ENCODE peak calls at places on chromosomes 6 and 20, in six cellular contexts. J is B cell, R is HTR-8/SVneo, V is PC-9, B is GOT3, P is Kasumi-1. M is an unnamed sample.
A peak's percentile ranks its signal among the peaks of the same experiment; 100 is the strongest.

GRCh38 chr20:8020314-8021079 is 936 bp upstream of the TMX4 start:
- DNase-seq in J (peak; percentile 61), R (no peak), V (peak; percentile 72), B (no peak), P (no peak), M (peak; percentile 20)

GRCh38 chr20:63738687-63739128 is 868 bp upstream of the SLC2A4RG start:
- DNase-seq in J (no peak), R (no peak), V (no peak), B (no peak), P (no peak), M (peak; percentile 29)

GRCh38 chr6:138680085-138680484 is 93.5 kb upstream of the CCDC28A start:
- DNase-seq in J (no peak), R (no peak), V (no peak), B (no peak), P (no peak), M (no peak)

GRCh38 chr20:17471606-17472187 is 59.5 kb downstream of the BFSP1 start:
- DNase-seq in J (no peak), R (no peak), V (no peak), B (no peak), P (no peak), M (no peak)

GRCh38 chr6:34273242-34273805 is 24.5 kb upstream of the SMIM29 start:
- DNase-seq in J (no peak), R (peak; percentile 19), V (no peak), B (no peak), P (peak; percentile 97), M (peak; percentile 55)

GRCh38 chr6:25395731-25396130 is 116.6 kb downstream of the CARMIL1 start:
- DNase-seq in J (no peak), R (no peak), V (no peak), B (no peak), P (no peak), M (no peak)

GRCh38 chr6:83853968-83854501 is 875 bp downstream of the RIPPLY2 start:
- DNase-seq in J (no peak), R (no peak), V (no peak), B (no peak), P (no peak), M (no peak)

GRCh38 chr20:57871237-57871632 is 161.4 kb upstream of the PMEPA1 start:
- DNase-seq in J (no peak), R (no peak), V (no peak), B (no peak), P (no peak), M (no peak)

GRCh38 chr20:24991897-24992419 is 593 bp downstream of the APMAP start:
- DNase-seq in J (no peak), R (peak; percentile 17), V (no peak), B (no peak), P (no peak), M (peak; percentile 20)

GRCh38 chr6:1082040-1082935 is 229.6 kb upstream of the FOXQ1 start:
- DNase-seq in J (no peak), R (peak; percentile 25), V (peak; percentile 51), B (no peak), P (no peak), M (peak; percentile 65)

GRCh38 chr20:3714092-3714491 is 1.7 kb upstream of the SIGLEC1 start:
- DNase-seq in J (no peak), R (no peak), V (no peak), B (no peak), P (no peak), M (no peak)

GRCh38 chr6:28522594-28523557 is 2.8 kb upstream of the GPX5 start:
- DNase-seq in J (no peak), R (no peak), V (no peak), B (no peak), P (peak; percentile 12), M (no peak)

GRCh38 chr20:49475292-49475691 is 7.2 kb downstream of the KCNB1 start:
- DNase-seq in J (no peak), R (no peak), V (no peak), B (no peak), P (no peak), M (no peak)

GRCh38 chr6:84410377-84410776 is 182.9 kb upstream of the CEP162 start:
- DNase-seq in J (no peak), R (no peak), V (no peak), B (no peak), P (no peak), M (no peak)

GRCh38 chr6:66198062-66198624 is 491.1 kb upstream of the EYS start:
- DNase-seq in J (no peak), R (no peak), V (no peak), B (no peak), P (no peak), M (no peak)

GRCh38 chr6:16793828-16794412 is 32.7 kb upstream of the ATXN1 start:
- DNase-seq in J (no peak), R (no peak), V (no peak), B (no peak), P (no peak), M (no peak)

GRCh38 chr6:153058291-153058690 is 55.8 kb upstream of the MTRF1L start:
- DNase-seq in J (no peak), R (no peak), V (no peak), B (no peak), P (no peak), M (peak; percentile 27)

GRCh38 chr20:17108896-17109295 is 117.9 kb upstream of the PCSK2 start:
- DNase-seq in J (no peak), R (no peak), V (no peak), B (no peak), P (no peak), M (no peak)

GRCh38 chr6:26288155-26288554 is 76.8 kb upstream of the BTN3A2 start:
- DNase-seq in J (no peak), R (no peak), V (no peak), B (no peak), P (no peak), M (no peak)

GRCh38 chr20:24981750-24982149 is 10.8 kb downstream of the APMAP start:
- DNase-seq in J (no peak), R (no peak), V (no peak), B (no peak), P (peak; percentile 17), M (no peak)

GRCh38 chr20:2386516-2387179 is 5.9 kb downstream of the TGM6 start:
- DNase-seq in J (no peak), R (peak; percentile 62), V (no peak), B (no peak), P (no peak), M (peak; percentile 16)

GRCh38 chr20:48162621-48163020 is 377.3 kb upstream of the SULF2 start:
- DNase-seq in J (no peak), R (no peak), V (no peak), B (no peak), P (no peak), M (no peak)

GRCh38 chr20:62010551-62011402 is 54.9 kb downstream of the TAF4 start:
- DNase-seq in J (peak; percentile 61), R (peak; percentile 94), V (no peak), B (no peak), P (peak; percentile 67), M (peak; percentile 64)

GRCh38 chr6:159953091-159953581 is 15.7 kb upstream of the IGF2R start:
- DNase-seq in J (no peak), R (no peak), V (no peak), B (no peak), P (peak; percentile 88), M (no peak)

GRCh38 chr6:24453921-24454320 is 35.5 kb downstream of the GPLD1 start:
- DNase-seq in J (no peak), R (no peak), V (no peak), B (no peak), P (no peak), M (no peak)

GRCh38 chr6:138468320-138469015 is 30.8 kb downstream of the NHSL1 start:
- DNase-seq in J (no peak), R (no peak), V (peak; percentile 95), B (no peak), P (no peak), M (peak; percentile 20)

GRCh38 chr20:58709013-58709702 is 16.6 kb downstream of the NPEPL1 start:
- DNase-seq in J (no peak), R (no peak), V (no peak), B (no peak), P (no peak), M (no peak)

GRCh38 chr20:35172434-35172806 is 548 bp downstream of the PROCR start:
- DNase-seq in J (no peak), R (no peak), V (no peak), B (no peak), P (no peak), M (no peak)

GRCh38 chr20:46400253-46400652 is 6.2 kb downstream of the ELMO2 start:
- DNase-seq in J (no peak), R (no peak), V (peak; percentile 43), B (no peak), P (peak; percentile 95), M (peak; percentile 37)

GRCh38 chr6:162123797-162124196 is 603.8 kb downstream of the PRKN start:
- DNase-seq in J (no peak), R (peak; percentile 3), V (no peak), B (no peak), P (peak; percentile 70), M (peak; percentile 40)

GRCh38 chr20:63461364-63461763 is 11.1 kb downstream of the KCNQ2 start:
- DNase-seq in J (no peak), R (peak; percentile 82), V (no peak), B (no peak), P (no peak), M (no peak)

GRCh38 chr6:21003780-21004541 is 469.7 kb downstream of the CDKAL1 start:
- DNase-seq in J (no peak), R (peak; percentile 30), V (peak; percentile 65), B (no peak), P (no peak), M (peak; percentile 87)

GRCh38 chr6:164109770-164110140 is 695.2 kb downstream of the QKI start:
- DNase-seq in J (no peak), R (no peak), V (no peak), B (no peak), P (peak; percentile 35), M (no peak)

GRCh38 chr6:99178168-99178567 is 171.3 kb downstream of the FAXC start:
- DNase-seq in J (no peak), R (no peak), V (peak; percentile 88), B (no peak), P (no peak), M (no peak)

GRCh38 chr6:28884423-28885148 is 39.2 kb downstream of the TRIM27 start:
- DNase-seq in J (no peak), R (no peak), V (no peak), B (no peak), P (peak; percentile 60), M (no peak)

GRCh38 chr6:162962093-162962492 is 234.3 kb downstream of the PACRG start:
- DNase-seq in J (no peak), R (no peak), V (no peak), B (no peak), P (no peak), M (no peak)

GRCh38 chr20:15395457-15395856 is 1058.0 kb upstream of the FLRT3 start:
- DNase-seq in J (no peak), R (no peak), V (no peak), B (no peak), P (no peak), M (no peak)